ENCODE peak calls at places on chromosome 7, in ten cellular contexts. One of them, this sample, is unnamed.

GRCh38 chr7:101362334-101363195 is at the start of gene COL26A1:
- DNase-seq in heart right ventricle: peak
- DNase-seq in HL-60: peak
- DNase-seq in CD8-positive, alpha-beta memory T cell: no peak
- DNase-seq in retinal pigment epithelial cell: no peak
- DNase-seq in colonic mucosa: no peak
- DNase-seq in astrocyte of the cerebellum: no peak
- DNase-seq in left ventricle myocardium inferior: peak
- DNase-seq in HFF-Myc: no peak
- DNase-seq in BJ: no peak
- DNase-seq in this sample: no peak

GRCh38 chr7:117047496-117047895 is 94.2 kb downstream of the ST7 start:
- DNase-seq in BJ: no peak
- DNase-seq in HL-60: no peak
- DNase-seq in astrocyte of the cerebellum: no peak
- DNase-seq in colonic mucosa: no peak
- DNase-seq in heart right ventricle: no peak
- DNase-seq in CD8-positive, alpha-beta memory T cell: no peak
- DNase-seq in retinal pigment epithelial cell: no peak
- DNase-seq in HFF-Myc: no peak
- DNase-seq in left ventricle myocardium inferior: no peak
- DNase-seq in this sample: no peak

GRCh38 chr7:113131367-113131766 is 13.0 kb upstream of the SMIM30 start:
- DNase-seq in colonic mucosa: no peak
- DNase-seq in BJ: no peak
- DNase-seq in retinal pigment epithelial cell: no peak
- DNase-seq in HFF-Myc: no peak
- DNase-seq in CD8-positive, alpha-beta memory T cell: no peak
- DNase-seq in left ventricle myocardium inferior: no peak
- DNase-seq in HL-60: no peak
- DNase-seq in astrocyte of the cerebellum: no peak
- DNase-seq in heart right ventricle: no peak
- DNase-seq in this sample: no peak

GRCh38 chr7:108603922-108604684 is 34.4 kb downstream of the DNAJB9 start:
- DNase-seq in CD8-positive, alpha-beta memory T cell: no peak
- DNase-seq in retinal pigment epithelial cell: no peak
- DNase-seq in colonic mucosa: no peak
- DNase-seq in HFF-Myc: no peak
- DNase-seq in astrocyte of the cerebellum: no peak
- DNase-seq in left ventricle myocardium inferior: no peak
- DNase-seq in BJ: no peak
- DNase-seq in HL-60: no peak
- DNase-seq in heart right ventricle: no peak
- DNase-seq in this sample: no peak

GRCh38 chr7:12573885-12574284 is 3.4 kb downstream of the SCIN start:
- DNase-seq in BJ: no peak
- DNase-seq in CD8-positive, alpha-beta memory T cell: no peak
- DNase-seq in colonic mucosa: no peak
- DNase-seq in HL-60: no peak
- DNase-seq in HFF-Myc: no peak
- DNase-seq in heart right ventricle: no peak
- DNase-seq in left ventricle myocardium inferior: no peak
- DNase-seq in retinal pigment epithelial cell: no peak
- DNase-seq in astrocyte of the cerebellum: no peak
- DNase-seq in this sample: no peak

GRCh38 chr7:921071-921461 is 33.4 kb downstream of the ADAP1 start:
- DNase-seq in colonic mucosa: no peak
- DNase-seq in left ventricle myocardium inferior: no peak
- DNase-seq in BJ: no peak
- DNase-seq in astrocyte of the cerebellum: no peak
- DNase-seq in heart right ventricle: no peak
- DNase-seq in retinal pigment epithelial cell: no peak
- DNase-seq in HFF-Myc: no peak
- DNase-seq in HL-60: no peak
- DNase-seq in CD8-positive, alpha-beta memory T cell: peak
- DNase-seq in this sample: no peak

GRCh38 chr7:158863611-158864506 is 7.5 kb downstream of the DYNC2I1 start:
- DNase-seq in CD8-positive, alpha-beta memory T cell: peak
- DNase-seq in astrocyte of the cerebellum: no peak
- DNase-seq in BJ: peak
- DNase-seq in HL-60: peak
- DNase-seq in left ventricle myocardium inferior: peak
- DNase-seq in heart right ventricle: peak
- DNase-seq in retinal pigment epithelial cell: peak
- DNase-seq in colonic mucosa: peak
- DNase-seq in HFF-Myc: no peak
- DNase-seq in this sample: peak

GRCh38 chr7:17988136-17988535 is 39.5 kb downstream of the PRPS1L1 start:
- DNase-seq in colonic mucosa: no peak
- DNase-seq in HFF-Myc: no peak
- DNase-seq in BJ: no peak
- DNase-seq in heart right ventricle: no peak
- DNase-seq in HL-60: no peak
- DNase-seq in left ventricle myocardium inferior: no peak
- DNase-seq in retinal pigment epithelial cell: no peak
- DNase-seq in astrocyte of the cerebellum: no peak
- DNase-seq in CD8-positive, alpha-beta memory T cell: no peak
- DNase-seq in this sample: no peak

GRCh38 chr7:30927040-30927439 is 15.4 kb downstream of the AQP1 start:
- DNase-seq in BJ: no peak
- DNase-seq in CD8-positive, alpha-beta memory T cell: no peak
- DNase-seq in left ventricle myocardium inferior: no peak
- DNase-seq in colonic mucosa: no peak
- DNase-seq in retinal pigment epithelial cell: no peak
- DNase-seq in heart right ventricle: no peak
- DNase-seq in HFF-Myc: no peak
- DNase-seq in HL-60: no peak
- DNase-seq in astrocyte of the cerebellum: no peak
- DNase-seq in this sample: no peak

GRCh38 chr7:47291461-47292051 is 290.4 kb downstream of the TNS3 start:
- DNase-seq in HFF-Myc: peak
- DNase-seq in astrocyte of the cerebellum: peak
- DNase-seq in left ventricle myocardium inferior: no peak
- DNase-seq in colonic mucosa: peak
- DNase-seq in heart right ventricle: no peak
- DNase-seq in retinal pigment epithelial cell: peak
- DNase-seq in HL-60: no peak
- DNase-seq in BJ: peak
- DNase-seq in CD8-positive, alpha-beta memory T cell: no peak
- DNase-seq in this sample: peak

GRCh38 chr7:107943018-107943417 is 52.0 kb downstream of the DLD start:
- DNase-seq in colonic mucosa: no peak
- DNase-seq in BJ: no peak
- DNase-seq in HFF-Myc: no peak
- DNase-seq in CD8-positive, alpha-beta memory T cell: no peak
- DNase-seq in astrocyte of the cerebellum: no peak
- DNase-seq in left ventricle myocardium inferior: no peak
- DNase-seq in heart right ventricle: no peak
- DNase-seq in HL-60: no peak
- DNase-seq in retinal pigment epithelial cell: no peak
- DNase-seq in this sample: no peak

GRCh38 chr7:23184709-23185354 is 3.0 kb downstream of the NUP42 start:
- DNase-seq in astrocyte of the cerebellum: peak
- DNase-seq in CD8-positive, alpha-beta memory T cell: no peak
- DNase-seq in colonic mucosa: peak
- DNase-seq in retinal pigment epithelial cell: no peak
- DNase-seq in HFF-Myc: peak
- DNase-seq in BJ: no peak
- DNase-seq in left ventricle myocardium inferior: no peak
- DNase-seq in HL-60: peak
- DNase-seq in heart right ventricle: peak
- DNase-seq in this sample: no peak

GRCh38 chr7:101913876-101914275 is 96.5 kb downstream of the CUX1 start:
- DNase-seq in retinal pigment epithelial cell: no peak
- DNase-seq in BJ: no peak
- DNase-seq in CD8-positive, alpha-beta memory T cell: no peak
- DNase-seq in heart right ventricle: no peak
- DNase-seq in left ventricle myocardium inferior: no peak
- DNase-seq in colonic mucosa: no peak
- DNase-seq in astrocyte of the cerebellum: no peak
- DNase-seq in HFF-Myc: no peak
- DNase-seq in HL-60: no peak
- DNase-seq in this sample: no peak

GRCh38 chr7:2626498-2627117 is 5.2 kb upstream of the TTYH3 start:
- DNase-seq in HL-60: no peak
- DNase-seq in HFF-Myc: no peak
- DNase-seq in left ventricle myocardium inferior: peak
- DNase-seq in heart right ventricle: peak
- DNase-seq in BJ: no peak
- DNase-seq in CD8-positive, alpha-beta memory T cell: no peak
- DNase-seq in colonic mucosa: no peak
- DNase-seq in retinal pigment epithelial cell: no peak
- DNase-seq in astrocyte of the cerebellum: peak
- DNase-seq in this sample: no peak

GRCh38 chr7:89223906-89224395 is 428.4 kb upstream of the TEX47 start:
- DNase-seq in retinal pigment epithelial cell: peak
- DNase-seq in astrocyte of the cerebellum: no peak
- DNase-seq in colonic mucosa: no peak
- DNase-seq in HL-60: no peak
- DNase-seq in HFF-Myc: no peak
- DNase-seq in heart right ventricle: no peak
- DNase-seq in CD8-positive, alpha-beta memory T cell: no peak
- DNase-seq in BJ: no peak
- DNase-seq in left ventricle myocardium inferior: no peak
- DNase-seq in this sample: no peak

GRCh38 chr7:99601656-99602310 is 3.7 kb downstream of the TMEM225B start:
- DNase-seq in HL-60: no peak
- DNase-seq in left ventricle myocardium inferior: no peak
- DNase-seq in heart right ventricle: no peak
- DNase-seq in HFF-Myc: no peak
- DNase-seq in CD8-positive, alpha-beta memory T cell: no peak
- DNase-seq in BJ: no peak
- DNase-seq in retinal pigment epithelial cell: no peak
- DNase-seq in astrocyte of the cerebellum: no peak
- DNase-seq in colonic mucosa: no peak
- DNase-seq in this sample: no peak

GRCh38 chr7:139182363-139182762 is 48.7 kb upstream of the UBN2 start:
- DNase-seq in heart right ventricle: no peak
- DNase-seq in retinal pigment epithelial cell: no peak
- DNase-seq in BJ: no peak
- DNase-seq in left ventricle myocardium inferior: no peak
- DNase-seq in HL-60: no peak
- DNase-seq in colonic mucosa: no peak
- DNase-seq in HFF-Myc: no peak
- DNase-seq in astrocyte of the cerebellum: no peak
- DNase-seq in CD8-positive, alpha-beta memory T cell: no peak
- DNase-seq in this sample: no peak
- H3K4me3 ChIP-seq in heart right ventricle: no peak
- H3K4me3 ChIP-seq in retinal pigment epithelial cell: no peak
- H3K4me3 ChIP-seq in BJ: no peak
- H3K4me3 ChIP-seq in left ventricle myocardium inferior: no peak
- H3K4me3 ChIP-seq in HL-60: no peak
- H3K4me3 ChIP-seq in colonic mucosa: no peak
- H3K4me3 ChIP-seq in HFF-Myc: no peak
- H3K4me3 ChIP-seq in astrocyte of the cerebellum: no peak
- H3K4me3 ChIP-seq in CD8-positive, alpha-beta memory T cell: no peak
- H3K4me3 ChIP-seq in this sample: no peak

GRCh38 chr7:34135924-34136323 is 230.6 kb downstream of the BMPER start:
- DNase-seq in BJ: no peak
- DNase-seq in CD8-positive, alpha-beta memory T cell: no peak
- DNase-seq in astrocyte of the cerebellum: no peak
- DNase-seq in retinal pigment epithelial cell: no peak
- DNase-seq in colonic mucosa: no peak
- DNase-seq in left ventricle myocardium inferior: no peak
- DNase-seq in HL-60: no peak
- DNase-seq in HFF-Myc: no peak
- DNase-seq in heart right ventricle: no peak
- DNase-seq in this sample: no peak
- H3K4me3 ChIP-seq in BJ: no peak
- H3K4me3 ChIP-seq in CD8-positive, alpha-beta memory T cell: no peak
- H3K4me3 ChIP-seq in astrocyte of the cerebellum: no peak
- H3K4me3 ChIP-seq in retinal pigment epithelial cell: no peak
- H3K4me3 ChIP-seq in colonic mucosa: no peak
- H3K4me3 ChIP-seq in left ventricle myocardium inferior: no peak
- H3K4me3 ChIP-seq in HL-60: no peak
- H3K4me3 ChIP-seq in HFF-Myc: no peak
- H3K4me3 ChIP-seq in heart right ventricle: no peak
- H3K4me3 ChIP-seq in this sample: no peak

DNA sequence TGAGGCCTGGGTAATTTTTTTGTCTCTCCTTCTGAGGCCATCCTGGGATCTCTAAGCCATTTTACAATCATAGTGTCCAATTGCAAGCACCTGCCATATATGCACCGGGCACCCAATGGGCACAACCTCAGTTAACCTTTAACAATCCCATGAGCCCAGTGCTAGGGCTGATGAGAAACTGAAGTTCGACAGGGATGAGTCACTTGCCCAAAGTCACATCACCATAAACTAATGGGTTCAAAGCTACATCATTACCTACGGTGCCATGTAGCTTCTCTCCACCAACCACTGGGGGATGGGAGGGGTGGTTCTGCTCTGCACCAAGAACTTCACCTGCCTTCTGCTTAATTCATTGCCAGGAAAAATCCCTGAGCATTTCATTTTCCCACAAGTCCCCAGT is 95.8 kb upstream of the ZNF716 start:
- DNase-seq in colonic mucosa: no peak
- DNase-seq in astrocyte of the cerebellum: no peak
- DNase-seq in HFF-Myc: no peak
- DNase-seq in left ventricle myocardium inferior: no peak
- DNase-seq in heart right ventricle: no peak
- DNase-seq in BJ: no peak
- DNase-seq in CD8-positive, alpha-beta memory T cell: no peak
- DNase-seq in HL-60: no peak
- DNase-seq in retinal pigment epithelial cell: no peak
- DNase-seq in this sample: no peak
- H3K4me3 ChIP-seq in colonic mucosa: no peak
- H3K4me3 ChIP-seq in astrocyte of the cerebellum: no peak
- H3K4me3 ChIP-seq in HFF-Myc: no peak
- H3K4me3 ChIP-seq in left ventricle myocardium inferior: no peak
- H3K4me3 ChIP-seq in heart right ventricle: no peak
- H3K4me3 ChIP-seq in BJ: no peak
- H3K4me3 ChIP-seq in CD8-positive, alpha-beta memory T cell: no peak
- H3K4me3 ChIP-seq in HL-60: no peak
- H3K4me3 ChIP-seq in retinal pigment epithelial cell: no peak
- H3K4me3 ChIP-seq in this sample: no peak

DNA sequence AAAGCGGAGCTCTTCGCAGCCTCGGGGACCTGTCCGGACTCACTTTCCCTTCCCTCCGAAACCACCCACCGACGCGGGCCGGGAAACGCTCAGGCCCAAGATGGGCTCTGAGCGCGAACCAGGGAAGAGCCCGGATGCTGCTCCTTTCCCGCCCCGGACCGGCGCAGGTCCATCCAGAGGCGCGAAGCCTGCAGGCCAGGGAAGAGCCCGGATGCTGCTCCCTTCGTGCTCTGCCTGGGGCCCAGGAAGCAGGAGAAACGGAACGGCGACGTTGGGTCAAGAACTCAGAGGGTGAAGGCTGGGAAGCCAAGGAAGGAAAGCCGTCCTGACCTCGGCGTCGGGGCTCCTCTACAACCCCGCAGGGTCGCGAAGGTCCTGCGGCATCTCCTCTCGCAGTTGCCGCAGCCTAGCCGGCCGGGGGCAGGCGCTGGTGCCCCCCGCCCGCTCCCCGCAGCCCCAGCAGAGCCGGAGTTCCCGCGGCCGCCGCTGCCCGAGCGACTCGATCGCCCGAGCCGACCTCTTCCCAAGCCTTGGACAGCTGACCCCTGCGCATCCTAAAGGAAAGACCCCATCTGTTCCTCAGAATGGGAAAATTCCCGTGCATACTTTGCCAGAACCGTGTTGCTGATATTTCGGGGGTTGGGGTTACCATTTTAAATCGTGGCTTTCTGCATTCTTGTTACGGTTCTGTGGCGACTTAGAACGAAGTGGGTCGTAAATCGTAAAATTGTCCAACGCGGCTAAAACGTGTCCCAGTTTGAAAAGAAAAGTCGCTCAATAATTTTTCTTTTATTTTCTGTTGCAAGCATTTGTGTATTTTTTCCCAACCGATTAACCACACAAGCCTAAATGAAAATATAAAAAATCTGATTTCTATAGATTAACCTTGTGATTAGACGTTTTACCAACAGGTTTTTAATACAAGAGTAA is 7.5 kb downstream of the HOXA1 start:
- DNase-seq in BJ: no peak
- DNase-seq in CD8-positive, alpha-beta memory T cell: no peak
- DNase-seq in left ventricle myocardium inferior: no peak
- DNase-seq in HFF-Myc: no peak
- DNase-seq in colonic mucosa: no peak
- DNase-seq in HL-60: no peak
- DNase-seq in astrocyte of the cerebellum: no peak
- DNase-seq in retinal pigment epithelial cell: no peak
- DNase-seq in heart right ventricle: no peak
- DNase-seq in this sample: no peak
- H3K4me3 ChIP-seq in BJ: no peak
- H3K4me3 ChIP-seq in CD8-positive, alpha-beta memory T cell: no peak
- H3K4me3 ChIP-seq in left ventricle myocardium inferior: peak
- H3K4me3 ChIP-seq in HFF-Myc: no peak
- H3K4me3 ChIP-seq in colonic mucosa: no peak
- H3K4me3 ChIP-seq in HL-60: no peak
- H3K4me3 ChIP-seq in astrocyte of the cerebellum: no peak
- H3K4me3 ChIP-seq in retinal pigment epithelial cell: no peak
- H3K4me3 ChIP-seq in heart right ventricle: no peak
- H3K4me3 ChIP-seq in this sample: peak

This sample was measured in kidney epithelial cell.